ENCODE peak calls at places on chromosomes 4 and X, in four cellular contexts. G is mucosa of gallbladder; D is stimulated activated CD8-positive, alpha-beta memory T cell treated with anti-CD3 and anti-CD28 coated beads, Interleukin-4, amount 100 ng/mL, for 4 hours; E is cardiac muscle cell. C is an unnamed sample.

GRCh38 chrX:9707306-9708015 is 58.2 kb downstream of the GPR143 start:
- DNase-seq in G (no peak), D (no peak), E (no peak), C (no peak)

GRCh38 chr4:67721770-67722597 is 21.0 kb upstream of the UBA6 start:
- DNase-seq in D (no peak), G (no peak), E (no peak), C (no peak)

GRCh38 chrX:154596290-154596929 is 11.5 kb downstream of the CTAG1A start:
- DNase-seq in G (no peak), D (no peak), E (peak), C (no peak)

GRCh38 chrX:87664381-87664780 is 146.8 kb downstream of the KLHL4 start:
- DNase-seq in G (no peak), D (no peak), E (peak), C (no peak)

GRCh38 chrX:18698762-18699650 is 8.4 kb upstream of the PPEF1 start:
- DNase-seq in D (no peak), G (no peak), E (no peak), C (no peak)

GRCh38 chrX:35842657-35843056 is 44.5 kb downstream of the MAGEB16 start:
- DNase-seq in D (no peak), E (no peak), G (no peak), C (no peak)

GRCh38 chr4:94410678-94411206 is 41.0 kb upstream of the PDLIM5 start:
- DNase-seq in G (peak), D (no peak), E (no peak), C (no peak)

GRCh38 chr4:54005475-54005874 is 58.9 kb downstream of the CHIC2 start:
- DNase-seq in G (no peak), D (no peak), E (no peak), C (no peak)

GRCh38 chrX:74458738-74459137 is 37.4 kb downstream of the SLC16A2 start:
- DNase-seq in D (no peak), G (no peak), E (no peak), C (no peak)

GRCh38 chrX:22662776-22663175 is 337.0 kb upstream of the DDX53 start:
- DNase-seq in G (no peak), D (no peak), E (no peak), C (no peak)

GRCh38 chr4:581753-582361 is 5.8 kb upstream of the TMEM271 start:
- DNase-seq in E (no peak), D (no peak), G (no peak), C (no peak)

GRCh38 chrX:47316276-47317025 is 53.9 kb upstream of the ZNF157 start:
- DNase-seq in E (peak), G (no peak), D (no peak), C (no peak)

C was measured in cerebellar nuclear complex.